ENCODE peak calls at places on chromosomes 6 and 20, in five cellular contexts. B, Q, M, V and L are unnamed samples.

GRCh38 chr6:69026243-69026642 is 391.2 kb downstream of the ADGRB3 start:
- DNase-seq in B (no peak), Q (no peak), M (no peak), V (peak; percentile 67), L (no peak)

GRCh38 chr20:18657575-18657974 is 69.7 kb downstream of the DTD1 start:
- DNase-seq in B (no peak), Q (no peak), M (peak; percentile 59), V (peak; percentile 30), L (no peak)

GRCh38 chr6:90401933-90402830 is 105.5 kb upstream of the BACH2 start:
- DNase-seq in B (peak; percentile 26), Q (peak; percentile 31), M (no peak), V (no peak), L (no peak)

GRCh38 chr6:137699036-137699683 is 167.9 kb upstream of the TNFAIP3 start:
- DNase-seq in B (no peak), Q (no peak), M (no peak), V (no peak), L (no peak)

GRCh38 chr20:58461104-58461503 is 54.1 kb downstream of the APCDD1L start:
- DNase-seq in B (no peak), Q (no peak), M (no peak), V (no peak), L (no peak)

GRCh38 chr6:5761370-5761769 is 245.4 kb downstream of the NRN1 start:
- DNase-seq in B (no peak), Q (no peak), M (no peak), V (no peak), L (no peak)

GRCh38 chr6:3409699-3410384 is 47.0 kb downstream of the SLC22A23 start:
- DNase-seq in B (no peak), Q (no peak), M (no peak), V (no peak), L (no peak)

GRCh38 chr6:5215181-5215580 is 45.6 kb downstream of the LYRM4 start:
- DNase-seq in B (no peak), Q (no peak), M (peak; percentile 14), V (no peak), L (no peak)

GRCh38 chr6:170088349-170088951 is 202.4 kb downstream of the DLL1 start:
- DNase-seq in B (no peak), Q (no peak), M (no peak), V (no peak), L (no peak)

GRCh38 chr6:46893648-46894047 is 28.1 kb downstream of the ADGRF5 start:
- DNase-seq in B (no peak), Q (no peak), M (no peak), V (no peak), L (no peak)

GRCh38 chr6:85923013-85923430 is 280.3 kb upstream of the SYNCRIP start:
- DNase-seq in B (no peak), Q (peak; percentile 15), M (peak; percentile 49), V (peak; percentile 20), L (peak; percentile 33)

GRCh38 chr20:57394087-57395082 is 3.2 kb downstream of the RBM38 start:
- DNase-seq in B (no peak), Q (no peak), M (no peak), V (no peak), L (no peak)

GRCh38 chr6:90466191-90466940 is 120.5 kb downstream of the MAP3K7 start:
- DNase-seq in B (no peak), Q (no peak), M (no peak), V (no peak), L (no peak)

GRCh38 chr20:58802061-58802460 is 48.6 kb downstream of the GNAS-AS1 start:
- DNase-seq in B (no peak), Q (no peak), M (no peak), V (no peak), L (no peak)

GRCh38 chr6:134173007-134173690 is 120.7 kb upstream of the SLC2A12 start:
- DNase-seq in B (no peak), Q (no peak), M (peak; percentile 38), V (no peak), L (peak; percentile 20)

GRCh38 chr6:121711472-121711871 is 276.0 kb downstream of the GJA1 start:
- DNase-seq in B (no peak), Q (no peak), M (no peak), V (no peak), L (no peak)

GRCh38 chr20:23178806-23179205 is 92.7 kb upstream of the CD93 start:
- DNase-seq in B (no peak), Q (no peak), M (peak; percentile 43), V (no peak), L (no peak)

GRCh38 chr6:158068156-158068892 is 86.7 kb downstream of the SYNJ2 start:
- DNase-seq in B (no peak), Q (no peak), M (no peak), V (no peak), L (no peak)

GRCh38 chr20:2742431-2742830 is 49.9 kb downstream of the EBF4 start:
- DNase-seq in B (no peak), Q (no peak), M (no peak), V (no peak), L (no peak)

GRCh38 chr6:28727559-28728211 is 196.1 kb downstream of the TRIM27 start:
- DNase-seq in B (no peak), Q (no peak), M (no peak), V (no peak), L (no peak)

GRCh38 chr6:109483744-109484075 is 691 bp upstream of the ZBTB24 start:
- DNase-seq in B (no peak), Q (no peak), M (no peak), V (no peak), L (peak; percentile 45)

GRCh38 chr6:49550413-49551125 is at the start of gene C6orf141:
- DNase-seq in B (no peak), Q (peak; percentile 64), M (peak; percentile 37), V (no peak), L (no peak)

GRCh38 chr20:20248620-20249200 is 119.2 kb upstream of the INSM1 start:
- DNase-seq in B (no peak), Q (no peak), M (no peak), V (no peak), L (no peak)

GRCh38 chr6:1613631-1614447 is 4.1 kb downstream of the FOXC1 start:
- DNase-seq in B (no peak), Q (peak; percentile 60), M (peak; percentile 55), V (no peak), L (no peak)

GRCh38 chr20:6051505-6051904 is 2.4 kb downstream of the LRRN4 start:
- DNase-seq in B (no peak), Q (no peak), M (peak; percentile 65), V (peak; percentile 59), L (peak; percentile 30)

GRCh38 chr20:43190332-43190953 is 737 bp upstream of the PTPRT start:
- DNase-seq in B (no peak), Q (no peak), M (no peak), V (no peak), L (no peak)

GRCh38 chr6:91081452-91082067 is 494.7 kb upstream of the MAP3K7 start:
- DNase-seq in B (no peak), Q (peak; percentile 5), M (peak; percentile 82), V (peak; percentile 32), L (peak; percentile 53)

GRCh38 chr6:99334526-99335127 is 14.8 kb downstream of the FAXC start:
- DNase-seq in B (no peak), Q (peak; percentile 26), M (peak; percentile 67), V (peak; percentile 31), L (peak; percentile 55)

GRCh38 chr20:45338121-45339030 is 9.8 kb downstream of the SDC4 start:
- DNase-seq in B (no peak), Q (no peak), M (no peak), V (no peak), L (peak; percentile 56)

GRCh38 chr20:24609757-24610156 is 140.3 kb downstream of the SYNDIG1 start:
- DNase-seq in B (no peak), Q (no peak), M (no peak), V (no peak), L (no peak)

GRCh38 chr6:113414511-113414910 is 442.6 kb upstream of the MARCKS start:
- DNase-seq in B (no peak), Q (peak; percentile 29), M (peak; percentile 78), V (peak; percentile 53), L (peak; percentile 68)

GRCh38 chr20:14568225-14568624 is 230.8 kb upstream of the FLRT3 start:
- DNase-seq in B (no peak), Q (no peak), M (no peak), V (no peak), L (no peak)

GRCh38 chr20:50237349-50237748 is 46.7 kb downstream of the CEBPB start:
- DNase-seq in B (no peak), Q (no peak), M (no peak), V (no peak), L (no peak)

GRCh38 chr6:169473663-169474062 is 220.0 kb upstream of the THBS2 start:
- DNase-seq in B (no peak), Q (no peak), M (no peak), V (no peak), L (no peak)